ENCODE peak calls at places on chromosome 5, in ten cellular contexts. Z, C, N, J, E, L, H, S, P and B are unnamed samples.

GRCh38 chr5:90306613-90307012 is 102.9 kb downstream of the CETN3 start:
- DNase-seq in P (no peak), Z (no peak), S (no peak), H (no peak), J (no peak), E (no peak), C (no peak), L (no peak), N (no peak), B (no peak)

GRCh38 chr5:173829826-173830225 is 58.3 kb upstream of the CPEB4 start:
- DNase-seq in E (peak; percentile 17), Z (no peak), S (no peak), C (no peak), N (no peak), J (no peak), P (no peak), H (peak; percentile 18), L (no peak), B (no peak)

GRCh38 chr5:29697786-29698414 is 1495.6 kb upstream of the CDH6 start:
- DNase-seq in J (peak; percentile 39), C (no peak), P (no peak), E (peak; percentile 46), N (no peak), Z (no peak), H (no peak), S (peak; percentile 64), L (peak; percentile 58), B (no peak)

GRCh38 chr5:172434246-172434645 is 20.1 kb downstream of the SH3PXD2B start:
- DNase-seq in Z (no peak), E (no peak), S (peak; percentile 39), L (no peak), H (no peak), J (no peak), P (no peak), C (no peak), N (no peak), B (no peak)

GRCh38 chr5:7047862-7048261 is 334.6 kb downstream of the TENT4A start:
- DNase-seq in C (peak; percentile 35), Z (no peak), L (no peak), N (no peak), P (no peak), J (peak; percentile 12), H (no peak), S (no peak), E (peak; percentile 30), B (no peak)

GRCh38 chr5:139903805-139904565 is 108.4 kb downstream of the PSD2 start:
- DNase-seq in C (no peak), H (no peak), N (peak; percentile 78), Z (peak; percentile 39), L (peak; percentile 84), E (peak; percentile 61), J (no peak), S (peak; percentile 85), P (peak; percentile 52), B (peak; percentile 7)

GRCh38 chr5:180807654-180808414 is 5.2 kb upstream of the MGAT1 start:
- DNase-seq in H (peak; percentile 70), N (no peak), J (no peak), P (no peak), C (no peak), L (no peak), E (no peak), Z (no peak), S (no peak), B (peak; percentile 1)

GRCh38 chr5:61673007-61673735 is 341.1 kb downstream of the ZSWIM6 start:
- DNase-seq in E (peak; percentile 72), S (no peak), Z (no peak), J (no peak), H (peak; percentile 25), N (no peak), C (peak; percentile 66), L (peak; percentile 68), P (no peak), B (no peak)

GRCh38 chr5:57412010-57412409 is 70.6 kb downstream of the ACTBL2 start:
- DNase-seq in J (no peak), S (no peak), L (no peak), Z (no peak), P (no peak), C (no peak), N (no peak), H (peak; percentile 93), E (peak; percentile 47), B (no peak)

GRCh38 chr5:169142264-169142970 is 158.5 kb downstream of the SLIT3 start:
- DNase-seq in L (no peak), E (no peak), P (no peak), Z (no peak), N (no peak), H (no peak), J (no peak), S (no peak), C (peak; percentile 40), B (no peak)

GRCh38 chr5:129768715-129769114 is 20.8 kb downstream of the MINAR2 start:
- DNase-seq in L (no peak), H (no peak), C (no peak), N (no peak), P (no peak), E (no peak), S (no peak), Z (no peak), J (no peak), B (no peak)

GRCh38 chr5:151772029-151772867 is 494 bp downstream of the G3BP1 start:
- DNase-seq in S (peak; percentile 59), L (peak; percentile 67), N (peak; percentile 47), E (peak; percentile 58), P (no peak), Z (no peak), C (peak; percentile 66), H (peak; percentile 45), J (peak; percentile 23), B (peak; percentile 56)

GRCh38 chr5:96935556-96936430 is at the start of gene LNPEP:
- DNase-seq in S (peak; percentile 97), Z (peak; percentile 96), N (peak; percentile 88), P (peak; percentile 87), C (peak; percentile 99), J (peak; percentile 93), E (peak; percentile 98), L (peak; percentile 97), H (peak; percentile 98), B (peak; percentile 96)

GRCh38 chr5:96934695-96935555 is 955 bp upstream of the LNPEP start:
- DNase-seq in C (peak; percentile 97), Z (peak; percentile 88), N (peak; percentile 85), E (peak; percentile 96), S (peak; percentile 94), P (peak; percentile 86), L (peak; percentile 95), H (peak; percentile 97), J (peak; percentile 88), B (peak; percentile 95)

GRCh38 chr5:96934291-96934694 is 1.6 kb upstream of the LNPEP start:
- DNase-seq in C (no peak), P (no peak), J (peak; percentile 17), L (peak; percentile 8), H (no peak), S (peak; percentile 15), Z (no peak), E (peak; percentile 23), N (no peak), B (peak; percentile 31)

GRCh38 chr5:96933764-96934163 is 2.1 kb upstream of the LNPEP start:
- DNase-seq in E (no peak), S (no peak), J (no peak), Z (no peak), H (no peak), N (no peak), P (no peak), C (no peak), L (no peak), B (no peak)

DNA sequence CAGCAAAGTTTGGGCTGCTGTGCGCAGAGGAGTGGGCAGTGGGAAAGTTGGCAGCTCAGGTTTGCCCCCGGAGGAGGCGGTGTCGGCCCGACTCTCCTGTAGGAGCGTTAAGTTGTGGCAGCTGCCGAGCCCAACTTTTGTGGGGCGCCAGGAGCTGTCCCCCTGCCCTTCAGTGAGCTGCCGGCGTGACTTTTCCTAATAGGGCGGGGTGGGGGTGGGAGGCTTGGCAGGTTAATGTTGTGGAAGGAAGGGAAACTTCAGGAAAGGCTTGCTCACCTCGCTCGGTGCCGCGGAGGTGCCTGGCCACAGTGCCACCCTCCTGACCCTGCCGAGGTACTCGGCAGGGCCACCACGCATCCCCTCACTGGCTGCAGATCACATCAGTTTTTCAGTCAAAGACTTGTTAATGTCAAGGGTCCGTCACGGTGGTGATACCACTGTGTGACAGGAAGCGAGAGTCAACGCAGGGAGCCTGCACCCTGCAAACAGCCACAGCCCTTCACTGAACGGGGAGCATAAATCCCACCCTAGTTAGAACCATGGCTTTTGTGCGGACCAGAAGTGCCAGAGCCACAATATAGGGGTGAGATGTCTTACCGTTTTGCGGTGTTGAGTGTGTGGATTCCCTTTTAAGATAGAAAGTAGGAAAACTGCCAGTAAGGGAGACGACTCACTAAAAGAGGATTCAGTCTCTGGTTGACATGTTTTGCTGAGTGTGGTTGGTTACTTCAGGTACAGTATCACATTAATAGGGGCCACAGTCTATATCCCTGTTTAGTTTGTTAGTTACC is 746 bp downstream of the LNPEP start:
- DNase-seq in H (peak; percentile 18), J (peak; percentile 19), Z (peak; percentile 28), S (peak; percentile 58), L (peak; percentile 60), C (no peak), E (peak; percentile 66), P (peak; percentile 49), N (no peak), B (peak; percentile 85)
- TF ChIP-seq CTCF in H (no peak), J (no peak), Z (peak; percentile 24), S (peak; percentile 4), L (no peak), C (no peak), E (no peak), P (no peak), N (no peak), B (no peak)

GRCh38 chr5:74040811-74041491 is 415.0 kb downstream of the ARHGEF28 start:
- DNase-seq in N (no peak), C (no peak), E (no peak), J (no peak), Z (no peak), L (no peak), P (no peak), S (no peak), H (no peak), B (no peak)
- TF ChIP-seq CTCF in N (no peak), C (no peak), E (no peak), J (no peak), Z (no peak), L (no peak), P (no peak), S (no peak), H (no peak), B (no peak)

GRCh38 chr5:154190652-154191304 is at the start of gene GALNT10:
- DNase-seq in E (peak; percentile 88), Z (peak; percentile 48), J (peak; percentile 23), H (peak; percentile 72), L (peak; percentile 91), S (peak; percentile 84), N (peak; percentile 91), P (peak; percentile 88), C (peak; percentile 83), B (peak; percentile 58)
- TF ChIP-seq CTCF in E (no peak), Z (no peak), J (no peak), H (no peak), L (no peak), S (no peak), N (no peak), P (no peak), C (no peak), B (no peak)

DNA sequence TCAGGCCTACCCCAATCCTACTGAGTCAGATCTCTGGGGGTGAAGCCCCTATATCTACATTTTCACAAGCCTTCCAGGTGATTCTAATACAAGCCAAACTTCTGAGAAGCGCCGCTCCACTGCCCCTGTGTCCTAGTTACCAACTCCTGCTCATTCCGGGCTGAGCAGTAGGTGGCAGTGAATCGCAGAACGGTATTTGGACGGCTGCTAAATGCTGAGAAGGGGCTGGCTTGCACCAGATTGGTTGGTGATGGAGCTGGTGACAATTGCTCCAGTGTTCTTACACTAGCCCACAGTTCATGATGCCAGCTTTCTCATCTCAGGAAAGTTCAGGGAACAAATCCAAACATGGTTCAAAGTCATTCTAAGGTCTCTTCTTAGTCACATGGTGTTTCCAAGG is 31.1 kb upstream of the FGF1 start:
- DNase-seq in Z (peak; percentile 14), P (peak; percentile 37), L (peak; percentile 79), C (peak; percentile 38), H (peak; percentile 43), S (peak; percentile 82), E (peak; percentile 76), N (peak; percentile 33), J (peak; percentile 54), B (peak; percentile 67)
- TF ChIP-seq CTCF in Z (peak; percentile 61), P (peak; percentile 34), L (peak; percentile 64), C (no peak), H (peak; percentile 64), S (peak; percentile 58), E (peak; percentile 53), N (peak; percentile 32), J (peak; percentile 77), B (no peak)